ENCODE peak calls at places on chromosomes 5 and 9, in eight cellular contexts. P is GM20000; V is lower lobe of right lung; N is HCT116; Q is H54; K is activated T-cell treated with anti-CD3 and anti-CD28 coated beads, Interleukin-2, amount 50 U/mL, for 48 hours; I is tibial nerve; G is NCI-H1105 treated with DMSO at 0.1 percent for 48 hours. E is an unnamed sample.
A peak's percentile ranks its signal among the peaks of the same experiment; 100 is the strongest.

GRCh38 chr5:102933300-102933699 is 178.2 kb downstream of the PAM start:
- DNase-seq in P (no peak), V (no peak), Q (no peak), N (no peak), K (no peak), G (no peak), I (no peak), E (no peak)

GRCh38 chr5:172820046-172820767 is 13.8 kb upstream of the ERGIC1 start:
- DNase-seq in P (no peak), Q (no peak), V (no peak), K (peak; percentile 62), I (no peak), N (peak; percentile 7), G (no peak), E (no peak)

GRCh38 chr9:34991833-34992375 is 2.4 kb downstream of the DNAJB5 start:
- DNase-seq in Q (peak; percentile 24), N (peak; percentile 52), P (no peak), I (no peak), V (no peak), G (no peak), K (peak; percentile 56), E (no peak)

GRCh38 chr9:117021881-117022280 is 334.8 kb downstream of the TRIM32 start:
- DNase-seq in I (no peak), V (no peak), Q (no peak), P (no peak), G (no peak), K (no peak), N (no peak), E (no peak)

GRCh38 chr5:34802834-34803563 is 36.0 kb upstream of the TTC23L start:
- DNase-seq in I (no peak), K (no peak), G (no peak), V (no peak), N (no peak), P (no peak), Q (no peak), E (no peak)

GRCh38 chr5:27015758-27016157 is 22.6 kb downstream of the CDH9 start:
- DNase-seq in G (peak; percentile 97), N (no peak), K (no peak), Q (no peak), P (no peak), V (no peak), I (no peak), E (no peak)

GRCh38 chr5:125349432-125349831 is 603.0 kb upstream of the ZNF608 start:
- DNase-seq in K (no peak), P (no peak), G (no peak), V (no peak), Q (no peak), I (no peak), N (no peak), E (no peak)

GRCh38 chr9:70411141-70411929 is 3.1 kb downstream of the KLF9 start:
- DNase-seq in N (no peak), I (peak; percentile 39), V (peak; percentile 59), K (peak; percentile 68), G (no peak), Q (peak; percentile 81), P (peak; percentile 19), E (peak; percentile 58)

GRCh38 chr5:167608708-167609272 is 682.7 kb upstream of the WWC1 start:
- DNase-seq in I (no peak), K (no peak), Q (no peak), P (no peak), G (no peak), N (no peak), V (no peak), E (no peak)

GRCh38 chr5:59357421-59357977 is 536.0 kb downstream of the PDE4D start:
- DNase-seq in P (no peak), I (no peak), V (peak; percentile 53), K (no peak), G (no peak), Q (no peak), N (no peak), E (no peak)

GRCh38 chr9:132637801-132638200 is 32.0 kb downstream of the DDX31 start:
- DNase-seq in Q (no peak), K (no peak), G (peak; percentile 54), N (no peak), V (no peak), P (no peak), I (no peak), E (no peak)

GRCh38 chr9:126531591-126531990 is 82.1 kb upstream of the LMX1B start:
- DNase-seq in Q (no peak), I (no peak), N (no peak), K (no peak), G (no peak), V (peak; percentile 21), P (no peak), E (no peak)